ENCODE peak calls at places on chromosomes 3 and 15, in seven cellular contexts. V, X, B, Y, Z, D and M are unnamed samples.

GRCh38 chr3:66021731-66022131 is 17.0 kb downstream of the MAGI1 start:
- DNase-seq in V (no peak), X (no peak), B (peak; percentile 27), Y (no peak), Z (no peak), D (no peak), M (no peak)

GRCh38 chr3:20340324-20340928 is 154.4 kb upstream of the SGO1 start:
- DNase-seq in V (peak; percentile 16), X (peak; percentile 72), B (peak; percentile 83), Y (peak; percentile 87), Z (peak; percentile 24), D (peak; percentile 60), M (peak; percentile 12)

GRCh38 chr3:185537369-185537970 is 14.9 kb downstream of the LIPH start:
- DNase-seq in V (peak; percentile 100), X (no peak), B (peak; percentile 98), Y (peak; percentile 95), Z (peak; percentile 51), D (no peak), M (peak; percentile 99)

GRCh38 chr15:47934342-47934741 is 186.4 kb upstream of the SLC24A5 start:
- DNase-seq in V (no peak), X (no peak), B (no peak), Y (no peak), Z (no peak), D (no peak), M (no peak)

GRCh38 chr3:60708191-60708975 is 542.9 kb downstream of the FHIT start:
- DNase-seq in V (peak; percentile 29), X (no peak), B (peak; percentile 80), Y (peak; percentile 82), Z (no peak), D (no peak), M (peak; percentile 47)

GRCh38 chr3:183487046-183487445 is 58.6 kb upstream of the MCF2L2 start:
- DNase-seq in V (no peak), X (no peak), B (no peak), Y (no peak), Z (no peak), D (no peak), M (no peak)

GRCh38 chr3:182036382-182036781 is 324.7 kb downstream of the SOX2 start:
- DNase-seq in V (no peak), X (no peak), B (no peak), Y (no peak), Z (no peak), D (no peak), M (no peak)

GRCh38 chr3:49484471-49484870 is 14.4 kb downstream of the DAG1 start:
- DNase-seq in V (no peak), X (no peak), B (no peak), Y (no peak), Z (no peak), D (no peak), M (no peak)

GRCh38 chr3:45965281-45966052 is 22.2 kb downstream of the CXCR6 start:
- DNase-seq in V (no peak), X (no peak), B (no peak), Y (no peak), Z (no peak), D (no peak), M (no peak)

GRCh38 chr3:13233487-13234154 is 160.4 kb upstream of the IQSEC1 start:
- DNase-seq in V (no peak), X (no peak), B (no peak), Y (no peak), Z (no peak), D (no peak), M (no peak)

GRCh38 chr3:154137036-154137435 is 15.8 kb downstream of the ARHGEF26 start:
- DNase-seq in V (no peak), X (no peak), B (no peak), Y (no peak), Z (no peak), D (no peak), M (no peak)

GRCh38 chr3:64143399-64144130 is 81.7 kb downstream of the PRICKLE2 start:
- DNase-seq in V (no peak), X (no peak), B (peak; percentile 57), Y (peak; percentile 16), Z (no peak), D (no peak), M (no peak)

GRCh38 chr3:73255609-73256029 is 194.2 kb downstream of the EBLN2 start:
- DNase-seq in V (peak; percentile 70), X (peak; percentile 89), B (peak; percentile 69), Y (peak; percentile 54), Z (peak; percentile 43), D (peak; percentile 28), M (peak; percentile 31)

GRCh38 chr3:16140116-16140893 is 34.2 kb upstream of the GALNT15 start:
- DNase-seq in V (no peak), X (no peak), B (peak; percentile 92), Y (peak; percentile 52), Z (no peak), D (no peak), M (peak; percentile 79)

GRCh38 chr3:78846688-78847087 is 921.1 kb downstream of the ROBO1 start:
- DNase-seq in V (no peak), X (no peak), B (peak; percentile 65), Y (peak; percentile 36), Z (no peak), D (no peak), M (no peak)

GRCh38 chr3:126934149-126934548 is 48.8 kb upstream of the PLXNA1 start:
- DNase-seq in V (no peak), X (peak; percentile 42), B (no peak), Y (peak; percentile 57), Z (no peak), D (no peak), M (no peak)

GRCh38 chr3:112769624-112770023 is 77.0 kb downstream of the CD200R1L start:
- DNase-seq in V (no peak), X (no peak), B (peak; percentile 88), Y (no peak), Z (no peak), D (no peak), M (no peak)

GRCh38 chr3:192845196-192845855 is 72.3 kb downstream of the MB21D2 start:
- DNase-seq in V (no peak), X (no peak), B (peak; percentile 63), Y (peak; percentile 68), Z (no peak), D (no peak), M (no peak)

GRCh38 chr15:90336705-90337141 is 15.4 kb upstream of the ZNF774 start:
- DNase-seq in V (peak; percentile 54), X (no peak), B (peak; percentile 25), Y (peak; percentile 44), Z (no peak), D (no peak), M (no peak)

GRCh38 chr3:16828815-16829214 is 55.9 kb upstream of the PLCL2 start:
- DNase-seq in V (no peak), X (peak; percentile 56), B (peak; percentile 87), Y (peak; percentile 57), Z (peak; percentile 64), D (no peak), M (peak; percentile 32)

GRCh38 chr3:124887177-124887995 is at the start of gene ITGB5:
- DNase-seq in V (no peak), X (peak; percentile 90), B (peak; percentile 81), Y (peak; percentile 70), Z (peak; percentile 86), D (peak; percentile 77), M (no peak)

GRCh38 chr15:78265752-78266224 is 1.4 kb downstream of the DNAJA4 start:
- DNase-seq in V (peak; percentile 62), X (peak; percentile 78), B (peak; percentile 57), Y (peak; percentile 65), Z (no peak), D (no peak), M (peak; percentile 56)

GRCh38 chr15:78265137-78265460 is 737 bp downstream of the DNAJA4 start:
- DNase-seq in V (no peak), X (no peak), B (no peak), Y (no peak), Z (no peak), D (no peak), M (no peak)

GRCh38 chr15:78264304-78265136 is at the start of gene DNAJA4:
- DNase-seq in V (no peak), X (no peak), B (peak; percentile 32), Y (no peak), Z (peak; percentile 79), D (peak; percentile 53), M (no peak)

GRCh38 chr15:78263351-78263781 is 996 bp upstream of the DNAJA4 start:
- DNase-seq in V (no peak), X (no peak), B (no peak), Y (no peak), Z (peak; percentile 42), D (no peak), M (no peak)

GRCh38 chr15:78263907-78264303 is 457 bp upstream of the DNAJA4 start:
- DNase-seq in V (no peak), X (no peak), B (no peak), Y (no peak), Z (peak; percentile 86), D (no peak), M (no peak)
- H3K4me3 ChIP-seq in V (peak overlapping the region; percentile 48), X (no peak overlapping the region), B (peak overlapping the region; percentile 26), Y (peak overlapping the region; percentile 63), Z (peak overlapping the region; percentile 42), D (peak overlapping the region; percentile 57), M (peak overlapping the region; percentile 74)

DNA sequence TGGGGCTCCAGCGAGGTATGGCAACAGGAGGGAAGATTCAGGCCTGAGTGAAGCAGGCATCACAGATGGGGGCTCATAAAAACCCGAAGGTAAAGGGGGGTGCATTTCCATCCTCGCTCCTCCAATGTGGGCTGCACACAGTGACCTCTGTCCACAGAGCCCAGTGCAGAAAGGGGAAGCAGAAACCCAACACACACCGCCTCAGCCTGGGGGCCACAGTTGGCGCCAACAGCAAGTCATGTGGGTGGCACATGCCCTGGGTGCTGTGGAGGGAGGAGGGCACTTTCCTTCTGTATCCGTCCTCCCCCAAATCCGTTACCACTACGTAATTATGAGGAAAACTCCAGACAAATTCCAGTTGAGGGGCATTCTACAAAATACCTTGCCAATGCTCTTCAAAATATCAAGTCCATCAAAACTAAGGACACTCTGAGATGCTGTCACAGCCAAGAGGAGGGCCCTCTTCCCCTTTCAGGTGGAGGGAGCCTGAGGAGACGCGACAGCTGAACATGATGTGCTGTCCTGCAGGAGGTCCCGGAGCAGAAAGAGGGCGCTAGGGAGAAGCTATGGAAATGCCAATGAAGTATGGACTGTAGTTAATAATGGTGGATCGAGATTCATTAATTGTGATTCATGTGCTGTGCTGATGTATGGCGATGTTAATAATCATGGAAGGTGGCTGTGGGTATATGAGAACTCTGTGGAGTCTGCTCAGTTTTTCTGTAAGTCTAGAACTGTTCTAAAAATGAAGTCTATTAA is 16.4 kb downstream of the APBA2 start:
- DNase-seq in V (no peak), X (no peak), B (no peak), Y (no peak), Z (no peak), D (no peak), M (no peak)
- TF ChIP-seq CTCF in V (peak; percentile 28), X (no peak), B (peak; percentile 9), Y (peak; percentile 55), Z (no peak), D (no peak), M (peak; percentile 37)

GRCh38 chr15:51093488-51093864 is 1.2 kb downstream of the TNFAIP8L3 start:
- DNase-seq in V (no peak), X (no peak), B (no peak), Y (no peak), Z (peak; percentile 31), D (no peak), M (no peak)
- H3K4me3 ChIP-seq in V (no peak overlapping the region), X (no peak overlapping the region), B (peak overlapping the region; percentile 78), Y (peak overlapping the region; percentile 59), Z (no peak overlapping the region), D (peak overlapping the region; percentile 78), M (peak overlapping the region; percentile 71)

DNA sequence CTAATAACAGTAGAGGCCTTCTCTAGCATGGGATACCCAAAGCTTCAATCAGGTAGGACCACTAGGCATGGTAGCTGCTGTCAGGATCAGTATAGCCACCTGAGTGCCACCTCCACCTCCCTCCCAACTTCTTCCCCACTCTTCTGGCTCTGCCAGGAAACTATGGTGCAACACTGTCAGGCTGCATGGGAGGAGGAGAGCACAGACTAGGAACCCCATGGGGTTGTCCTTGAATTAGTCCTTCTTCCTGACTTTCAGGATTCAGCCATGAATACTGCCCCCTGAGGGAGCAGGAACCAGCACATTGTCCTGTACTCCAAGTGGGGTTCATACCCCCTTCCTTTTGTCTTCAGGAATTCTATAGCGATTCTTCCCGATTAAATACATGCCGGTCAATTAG is 340.8 kb upstream of the ONECUT1 start:
- DNase-seq in V (no peak), X (no peak), B (no peak), Y (no peak), Z (no peak), D (no peak), M (no peak)
- TF ChIP-seq CTCF in V (no peak), X (no peak), B (no peak), Y (no peak), Z (no peak), D (no peak), M (no peak)